ENCODE peak calls at places on chromosomes 11 and 22, in six cellular contexts. One of them, this sample, is unnamed.

GRCh38 chr11:79417069-79417920 is 23.5 kb downstream of the TENM4 start:
- DNase-seq in stomach: no peak
- DNase-seq in uterus: no peak
- DNase-seq in K562: no peak
- DNase-seq in adrenal gland: no peak
- DNase-seq in tibial nerve: no peak
- DNase-seq in this sample: no peak

GRCh38 chr11:108431370-108431769 is 36.0 kb downstream of the C11orf65 start:
- DNase-seq in adrenal gland: no peak
- DNase-seq in uterus: no peak
- DNase-seq in K562: no peak
- DNase-seq in stomach: no peak
- DNase-seq in tibial nerve: no peak
- DNase-seq in this sample: no peak

GRCh38 chr22:48135641-48136040 is 1373.2 kb downstream of the TBC1D22A start:
- DNase-seq in K562: no peak
- DNase-seq in adrenal gland: no peak
- DNase-seq in tibial nerve: no peak
- DNase-seq in stomach: no peak
- DNase-seq in uterus: no peak
- DNase-seq in this sample: no peak

GRCh38 chr11:13596601-13597000 is 71.9 kb upstream of the FAR1 start:
- DNase-seq in tibial nerve: no peak
- DNase-seq in K562: no peak
- DNase-seq in stomach: no peak
- DNase-seq in adrenal gland: no peak
- DNase-seq in uterus: no peak
- DNase-seq in this sample: no peak

GRCh38 chr22:41915035-41915782 is at the start of gene SHISA8:
- DNase-seq in stomach: peak; percentile 67
- DNase-seq in tibial nerve: peak; percentile 26
- DNase-seq in adrenal gland: peak; percentile 70
- DNase-seq in uterus: no peak
- DNase-seq in K562: peak; percentile 72
- DNase-seq in this sample: peak; percentile 37

GRCh38 chr11:127610787-127611186 is 610.2 kb upstream of the KIRREL3 start:
- DNase-seq in adrenal gland: no peak
- DNase-seq in tibial nerve: no peak
- DNase-seq in K562: no peak
- DNase-seq in stomach: no peak
- DNase-seq in uterus: no peak
- DNase-seq in this sample: no peak

GRCh38 chr11:109421981-109422590 is at the start of gene C11orf87:
- DNase-seq in uterus: no peak
- DNase-seq in tibial nerve: no peak
- DNase-seq in adrenal gland: no peak
- DNase-seq in K562: no peak
- DNase-seq in stomach: no peak
- DNase-seq in this sample: peak; percentile 7

GRCh38 chr11:34648036-34648435 is 27.1 kb downstream of the EHF start:
- DNase-seq in tibial nerve: no peak
- DNase-seq in stomach: no peak
- DNase-seq in adrenal gland: no peak
- DNase-seq in uterus: no peak
- DNase-seq in K562: no peak
- DNase-seq in this sample: no peak

GRCh38 chr11:2594267-2594666 is 105.5 kb downstream of the KCNQ1OT1 start:
- DNase-seq in K562: no peak
- DNase-seq in uterus: no peak
- DNase-seq in stomach: no peak
- DNase-seq in tibial nerve: no peak
- DNase-seq in adrenal gland: no peak
- DNase-seq in this sample: no peak

GRCh38 chr11:128424867-128425285 is 162.5 kb downstream of the ETS1 start:
- DNase-seq in tibial nerve: no peak
- DNase-seq in adrenal gland: no peak
- DNase-seq in stomach: peak; percentile 35
- DNase-seq in uterus: no peak
- DNase-seq in K562: no peak
- DNase-seq in this sample: peak; percentile 82

GRCh38 chr11:115676206-115676605 is 172.0 kb upstream of the CADM1 start:
- DNase-seq in tibial nerve: no peak
- DNase-seq in uterus: no peak
- DNase-seq in K562: no peak
- DNase-seq in stomach: no peak
- DNase-seq in adrenal gland: no peak
- DNase-seq in this sample: no peak

GRCh38 chr11:46075168-46075567 is 46.1 kb downstream of the PHF21A start:
- DNase-seq in tibial nerve: no peak
- DNase-seq in K562: peak; percentile 80
- DNase-seq in stomach: no peak
- DNase-seq in uterus: no peak
- DNase-seq in adrenal gland: peak; percentile 27
- DNase-seq in this sample: no peak

GRCh38 chr11:44308256-44308922 is 1.6 kb downstream of the ALX4 start:
- DNase-seq in uterus: no peak
- DNase-seq in stomach: no peak
- DNase-seq in tibial nerve: no peak
- DNase-seq in K562: no peak
- DNase-seq in adrenal gland: no peak
- DNase-seq in this sample: no peak

GRCh38 chr11:44310198-44310455 is 188 bp upstream of the ALX4 start:
- DNase-seq in adrenal gland: no peak
- DNase-seq in uterus: no peak
- DNase-seq in K562: no peak
- DNase-seq in tibial nerve: no peak
- DNase-seq in stomach: no peak
- DNase-seq in this sample: no peak

GRCh38 chr11:44309483-44310197 is at the start of gene ALX4:
- DNase-seq in stomach: no peak
- DNase-seq in tibial nerve: no peak
- DNase-seq in K562: peak; percentile 64
- DNase-seq in uterus: no peak
- DNase-seq in adrenal gland: no peak
- DNase-seq in this sample: peak; percentile 16

GRCh38 chr11:44307340-44308099 is 2.4 kb downstream of the ALX4 start:
- DNase-seq in K562: no peak
- DNase-seq in stomach: no peak
- DNase-seq in uterus: no peak
- DNase-seq in adrenal gland: no peak
- DNase-seq in tibial nerve: no peak
- DNase-seq in this sample: no peak

GRCh38 chr11:44308923-44309482 is 936 bp downstream of the ALX4 start:
- DNase-seq in uterus: no peak
- DNase-seq in K562: no peak
- DNase-seq in stomach: no peak
- DNase-seq in adrenal gland: no peak
- DNase-seq in tibial nerve: no peak
- DNase-seq in this sample: no peak
- TF ChIP-seq POLR2A in uterus: no peak
- TF ChIP-seq POLR2A in K562: no peak
- TF ChIP-seq POLR2A in stomach: no peak
- TF ChIP-seq POLR2A in adrenal gland: no peak
- TF ChIP-seq POLR2A in tibial nerve: no peak
- TF ChIP-seq POLR2A in this sample: no peak

DNA sequence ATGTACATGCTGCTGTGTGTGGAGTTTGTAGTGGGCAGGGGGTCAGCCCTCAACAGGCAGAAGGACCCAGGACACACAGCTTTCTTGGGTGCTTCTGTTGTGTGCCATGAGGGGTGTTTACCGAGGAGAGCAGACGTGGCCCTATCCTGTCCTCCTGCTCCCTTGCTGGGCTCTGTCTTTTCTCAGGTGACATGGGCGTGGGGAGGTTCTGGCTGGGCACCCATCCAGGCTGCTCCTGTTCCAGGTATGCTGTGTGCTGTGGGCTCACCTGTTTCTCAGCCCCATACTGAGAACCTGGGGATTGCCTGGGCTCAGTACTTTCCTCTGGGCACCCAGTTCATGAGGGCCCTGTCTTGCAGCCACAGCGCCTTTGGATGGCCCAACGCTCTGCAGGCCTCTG is 23.3 kb downstream of the MICALL1 start:
- DNase-seq in uterus: no peak
- DNase-seq in K562: no peak
- DNase-seq in tibial nerve: no peak
- DNase-seq in adrenal gland: no peak
- DNase-seq in stomach: peak; percentile 88
- DNase-seq in this sample: peak; percentile 86
- H3K27ac ChIP-seq in uterus: peak overlapping the region; percentile 46
- H3K27ac ChIP-seq in K562: no peak overlapping the region
- H3K27ac ChIP-seq in tibial nerve: no peak overlapping the region
- H3K27ac ChIP-seq in adrenal gland: no peak overlapping the region
- H3K27ac ChIP-seq in stomach: peak overlapping the region; percentile 73
- H3K27ac ChIP-seq in this sample: peak overlapping the region; percentile 39

GRCh38 chr22:35542972-35543516 is 2.4 kb downstream of the RASD2 start:
- DNase-seq in K562: no peak
- DNase-seq in stomach: no peak
- DNase-seq in uterus: no peak
- DNase-seq in adrenal gland: no peak
- DNase-seq in tibial nerve: no peak
- DNase-seq in this sample: no peak
- H3K27me3 ChIP-seq in K562: peaks cover 48% of the 10 kb centered on the region
- H3K27me3 ChIP-seq in stomach: peaks cover 48% of the 10 kb centered on the region
- H3K27me3 ChIP-seq in uterus: no peaks in the 10 kb centered on the region
- H3K27me3 ChIP-seq in adrenal gland: no peaks in the 10 kb centered on the region
- H3K27me3 ChIP-seq in tibial nerve: no peaks in the 10 kb centered on the region
- H3K27me3 ChIP-seq in this sample: no peaks in the 10 kb centered on the region

DNA sequence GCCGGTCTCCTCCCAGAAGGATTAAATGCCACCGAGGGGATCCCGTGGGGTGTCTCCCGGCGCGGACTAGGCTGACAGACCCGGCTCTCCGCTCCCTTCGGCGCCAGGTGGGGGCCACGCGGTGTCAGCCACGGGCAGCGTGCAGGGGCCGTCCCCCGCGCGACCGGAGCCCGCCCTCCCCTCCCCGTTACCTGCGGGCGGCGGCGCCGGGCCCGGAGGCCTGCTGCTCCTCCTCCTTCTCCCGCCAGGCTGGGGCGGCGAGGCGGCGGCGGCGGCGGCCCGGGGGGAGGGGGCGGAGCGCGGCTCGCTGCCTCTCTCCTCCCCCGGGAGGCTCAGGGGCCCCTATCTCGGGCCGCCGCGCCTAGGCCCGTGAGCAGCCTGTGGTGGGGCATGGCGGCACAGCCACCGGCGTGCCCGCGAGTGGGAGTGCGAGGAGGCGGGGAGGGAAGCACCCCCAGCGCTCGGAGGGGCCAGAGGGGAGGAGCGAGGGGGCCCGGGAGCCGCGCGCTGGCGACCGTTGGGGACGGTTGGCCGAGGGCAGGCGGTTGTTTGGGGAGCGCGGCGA is 451 bp downstream of the ZBTB44 start:
- DNase-seq in uterus: peak; percentile 36
- DNase-seq in stomach: peak; percentile 74
- DNase-seq in tibial nerve: no peak
- DNase-seq in K562: peak; percentile 83
- DNase-seq in adrenal gland: peak; percentile 59
- DNase-seq in this sample: peak; percentile 74
- TF ChIP-seq POLR2A in uterus: no peak
- TF ChIP-seq POLR2A in stomach: no peak
- TF ChIP-seq POLR2A in tibial nerve: no peak
- TF ChIP-seq POLR2A in K562: peak; percentile 74
- TF ChIP-seq POLR2A in adrenal gland: no peak
- TF ChIP-seq POLR2A in this sample: no peak

GRCh38 chr11:102320679-102321078 is 3.4 kb downstream of the BIRC3 start:
- DNase-seq in stomach: no peak
- DNase-seq in adrenal gland: no peak
- DNase-seq in K562: no peak
- DNase-seq in uterus: no peak
- DNase-seq in tibial nerve: no peak
- DNase-seq in this sample: no peak
- H3K27ac ChIP-seq in stomach: peak overlapping the region; percentile 97
- H3K27ac ChIP-seq in adrenal gland: no peak overlapping the region
- H3K27ac ChIP-seq in K562: no peak overlapping the region
- H3K27ac ChIP-seq in uterus: no peak overlapping the region
- H3K27ac ChIP-seq in tibial nerve: peak overlapping the region; percentile 88
- H3K27ac ChIP-seq in this sample: no peak overlapping the region

This sample was measured in body of pancreas.